ENCODE peak calls at places on chromosomes 2 and 18, in four cellular contexts. One of them, this sample, is unnamed.

GRCh38 chr2:232490221-232491138 is 2.8 kb upstream of the ECEL1 start:
- DNase-seq in K562: no peak
- DNase-seq in IMR-90: no peak
- DNase-seq in HepG2: no peak
- DNase-seq in this sample: no peak

GRCh38 chr2:222945887-222946286 is 85.1 kb downstream of the ACSL3 start:
- DNase-seq in IMR-90: no peak
- DNase-seq in K562: no peak
- DNase-seq in HepG2: no peak
- DNase-seq in this sample: no peak

GRCh38 chr2:197877038-197877437 is 72.6 kb downstream of the PLCL1 start:
- DNase-seq in HepG2: no peak
- DNase-seq in IMR-90: no peak
- DNase-seq in K562: no peak
- DNase-seq in this sample: no peak

GRCh38 chr2:64260093-64260808 is 116.0 kb upstream of the PELI1 start:
- DNase-seq in HepG2: no peak
- DNase-seq in IMR-90: no peak
- DNase-seq in K562: no peak
- DNase-seq in this sample: no peak

GRCh38 chr2:177568393-177568792 is 175.8 kb downstream of the AGPS start:
- DNase-seq in IMR-90: no peak
- DNase-seq in HepG2: no peak
- DNase-seq in K562: no peak
- DNase-seq in this sample: no peak

GRCh38 chr2:109419171-109419756 is 194.5 kb downstream of the SEPTIN10 start:
- DNase-seq in K562: no peak
- DNase-seq in HepG2: no peak
- DNase-seq in IMR-90: no peak
- DNase-seq in this sample: no peak

GRCh38 chr2:144208924-144209323 is 311.0 kb downstream of the ZEB2 start:
- DNase-seq in K562: no peak
- DNase-seq in IMR-90: no peak
- DNase-seq in HepG2: no peak
- DNase-seq in this sample: no peak

GRCh38 chr2:31475692-31476091 is 61.1 kb upstream of the XDH start:
- DNase-seq in K562: no peak
- DNase-seq in IMR-90: peak
- DNase-seq in HepG2: no peak
- DNase-seq in this sample: no peak

GRCh38 chr2:157868993-157869392 is 7.1 kb downstream of the ACVR1 start:
- DNase-seq in HepG2: no peak
- DNase-seq in K562: no peak
- DNase-seq in IMR-90: peak
- DNase-seq in this sample: no peak

GRCh38 chr2:208017721-208018120 is 7.6 kb downstream of the PLEKHM3 start:
- DNase-seq in K562: no peak
- DNase-seq in HepG2: no peak
- DNase-seq in IMR-90: no peak
- DNase-seq in this sample: no peak

GRCh38 chr2:190255668-190256067 is 64.0 kb downstream of the HIBCH start:
- DNase-seq in IMR-90: no peak
- DNase-seq in K562: no peak
- DNase-seq in HepG2: no peak
- DNase-seq in this sample: no peak

GRCh38 chr2:139201516-139201915 is 421.3 kb upstream of the NXPH2 start:
- DNase-seq in HepG2: no peak
- DNase-seq in IMR-90: no peak
- DNase-seq in K562: no peak
- DNase-seq in this sample: no peak

GRCh38 chr2:190359896-190360376 is 16.5 kb downstream of the INPP1 start:
- DNase-seq in IMR-90: peak
- DNase-seq in HepG2: peak
- DNase-seq in K562: no peak
- DNase-seq in this sample: no peak

GRCh38 chr2:197137234-197137633 is 173.3 kb downstream of the ANKRD44 start:
- DNase-seq in IMR-90: peak
- DNase-seq in HepG2: no peak
- DNase-seq in K562: no peak
- DNase-seq in this sample: no peak

GRCh38 chr2:196586511-196586991 is 53.0 kb upstream of the CCDC150 start:
- DNase-seq in K562: peak
- DNase-seq in HepG2: no peak
- DNase-seq in IMR-90: peak
- DNase-seq in this sample: peak

GRCh38 chr18:62044490-62045000 is 142.3 kb downstream of the PIGN start:
- DNase-seq in IMR-90: no peak
- DNase-seq in K562: no peak
- DNase-seq in HepG2: no peak
- DNase-seq in this sample: no peak

GRCh38 chr2:26915316-26915715 is 55.1 kb upstream of the MAPRE3 start:
- DNase-seq in IMR-90: no peak
- DNase-seq in K562: no peak
- DNase-seq in HepG2: no peak
- DNase-seq in this sample: no peak

GRCh38 chr18:22020127-22020866 is 149.1 kb upstream of the GATA6 start:
- DNase-seq in HepG2: peak
- DNase-seq in IMR-90: no peak
- DNase-seq in K562: no peak
- DNase-seq in this sample: no peak

GRCh38 chr18:55243852-55244251 is 284.6 kb upstream of the CCDC68 start:
- DNase-seq in IMR-90: peak
- DNase-seq in K562: no peak
- DNase-seq in HepG2: no peak
- DNase-seq in this sample: no peak

GRCh38 chr2:10800163-10800562 is 12.4 kb downstream of the PDIA6 start:
- DNase-seq in IMR-90: no peak
- DNase-seq in K562: no peak
- DNase-seq in HepG2: no peak
- DNase-seq in this sample: no peak

GRCh38 chr2:72992734-72993102 is 75.4 kb downstream of the EMX1 start:
- DNase-seq in HepG2: no peak
- DNase-seq in K562: no peak
- DNase-seq in IMR-90: no peak
- DNase-seq in this sample: no peak

GRCh38 chr2:65382776-65383357 is 49.5 kb downstream of the SPRED2 start:
- DNase-seq in IMR-90: peak
- DNase-seq in K562: peak
- DNase-seq in HepG2: peak
- DNase-seq in this sample: peak

GRCh38 chr2:240397542-240397916 is 37.9 kb upstream of the GPC1 start:
- DNase-seq in K562: no peak
- DNase-seq in HepG2: no peak
- DNase-seq in IMR-90: no peak
- DNase-seq in this sample: no peak

GRCh38 chr2:160241251-160242137 is 41.4 kb upstream of the ITGB6 start:
- DNase-seq in IMR-90: peak
- DNase-seq in HepG2: no peak
- DNase-seq in K562: no peak
- DNase-seq in this sample: peak

GRCh38 chr2:117835990-117836760 is 21.7 kb downstream of the DDX18 start:
- DNase-seq in K562: peak
- DNase-seq in HepG2: peak
- DNase-seq in IMR-90: peak
- DNase-seq in this sample: peak

GRCh38 chr18:76099931-76100457 is 395.0 kb downstream of the ZNF516 start:
- DNase-seq in K562: no peak
- DNase-seq in HepG2: no peak
- DNase-seq in IMR-90: no peak
- DNase-seq in this sample: no peak

GRCh38 chr2:189719531-189719930 is 43.1 kb downstream of the OSGEPL1 start:
- DNase-seq in K562: no peak
- DNase-seq in IMR-90: no peak
- DNase-seq in HepG2: no peak
- DNase-seq in this sample: no peak

GRCh38 chr2:191291471-191291870 is 46.3 kb downstream of the MYO1B start:
- DNase-seq in HepG2: no peak
- DNase-seq in IMR-90: no peak
- DNase-seq in K562: no peak
- DNase-seq in this sample: no peak

GRCh38 chr2:96773922-96774321 is 13.2 kb downstream of the CNNM4 start:
- DNase-seq in K562: no peak
- DNase-seq in IMR-90: no peak
- DNase-seq in HepG2: no peak
- DNase-seq in this sample: no peak

GRCh38 chr2:161130354-161130753 is 29.9 kb upstream of the TANK start:
- DNase-seq in HepG2: no peak
- DNase-seq in K562: no peak
- DNase-seq in IMR-90: no peak
- DNase-seq in this sample: no peak

GRCh38 chr2:112811841-112812306 is 24.7 kb downstream of the IL1B start:
- DNase-seq in HepG2: peak
- DNase-seq in K562: no peak
- DNase-seq in IMR-90: peak
- DNase-seq in this sample: no peak

GRCh38 chr2:181456660-181457120 is 496 bp upstream of the ITGA4 start:
- DNase-seq in K562: no peak
- DNase-seq in HepG2: no peak
- DNase-seq in IMR-90: peak
- DNase-seq in this sample: no peak
- TF ChIP-seq MAZ in K562: no peak
- TF ChIP-seq MAZ in HepG2: no peak
- TF ChIP-seq MAZ in IMR-90: no peak
- TF ChIP-seq MAZ in this sample: no peak

GRCh38 chr2:85393836-85394235 is 16.3 kb downstream of the CAPG start:
- DNase-seq in HepG2: no peak
- DNase-seq in K562: no peak
- DNase-seq in IMR-90: peak
- DNase-seq in this sample: no peak
- TF ChIP-seq MAZ in HepG2: no peak
- TF ChIP-seq MAZ in K562: no peak
- TF ChIP-seq MAZ in IMR-90: no peak
- TF ChIP-seq MAZ in this sample: no peak

DNA sequence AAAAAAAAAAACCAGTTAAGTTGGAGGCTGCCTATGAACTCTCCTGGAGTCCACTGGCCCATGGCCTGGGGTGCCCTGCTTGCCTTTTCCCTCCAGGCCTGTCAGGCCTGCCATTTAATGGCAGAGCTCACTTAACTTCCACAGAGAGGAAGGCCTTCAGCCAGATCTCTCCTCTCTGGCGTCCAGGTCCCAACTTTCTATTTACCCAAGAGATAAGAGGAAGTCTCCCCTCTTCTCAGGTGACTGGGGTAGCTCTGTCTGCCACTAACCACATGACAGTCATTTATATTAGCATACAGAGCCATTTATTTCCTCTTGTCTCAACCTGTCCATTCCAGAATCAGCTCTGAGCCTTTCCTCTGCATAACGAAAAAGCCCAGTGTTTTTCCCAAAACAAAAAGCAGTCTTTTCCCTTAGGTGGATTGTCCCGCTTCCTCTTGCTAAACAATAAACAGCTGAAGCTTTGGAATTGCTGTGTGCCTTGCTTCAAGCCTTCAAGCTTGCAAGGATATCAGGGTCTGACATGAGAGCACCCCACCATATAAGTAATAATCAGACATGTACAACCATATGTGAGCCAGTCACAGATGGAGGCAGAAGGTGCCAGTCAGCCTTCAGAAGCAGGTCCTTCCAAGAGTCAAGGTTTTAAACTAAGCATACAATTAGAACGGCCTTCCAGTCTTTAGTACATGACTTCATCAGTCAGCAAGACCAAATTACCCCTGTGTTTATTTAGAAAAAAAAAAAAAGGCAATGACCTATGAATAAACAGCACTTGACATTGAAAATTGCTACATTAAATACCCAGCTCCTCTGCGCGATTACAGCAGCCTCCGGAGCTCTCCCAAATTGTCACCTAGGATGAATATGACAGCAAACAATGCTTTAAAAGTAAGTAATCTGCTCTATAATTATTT is 71.3 kb upstream of the STPG4 start:
- DNase-seq in IMR-90: peak
- DNase-seq in K562: peak
- DNase-seq in HepG2: peak
- DNase-seq in this sample: no peak
- TF ChIP-seq MAZ in IMR-90: no peak
- TF ChIP-seq MAZ in K562: no peak
- TF ChIP-seq MAZ in HepG2: no peak
- TF ChIP-seq MAZ in this sample: no peak

GRCh38 chr2:155099784-155100183 is 401.3 kb downstream of the KCNJ3 start:
- DNase-seq in K562: no peak
- DNase-seq in IMR-90: no peak
- DNase-seq in HepG2: peak
- DNase-seq in this sample: peak
- TF ChIP-seq MAZ in K562: no peak
- TF ChIP-seq MAZ in IMR-90: no peak
- TF ChIP-seq MAZ in HepG2: no peak
- TF ChIP-seq MAZ in this sample: no peak

DNA sequence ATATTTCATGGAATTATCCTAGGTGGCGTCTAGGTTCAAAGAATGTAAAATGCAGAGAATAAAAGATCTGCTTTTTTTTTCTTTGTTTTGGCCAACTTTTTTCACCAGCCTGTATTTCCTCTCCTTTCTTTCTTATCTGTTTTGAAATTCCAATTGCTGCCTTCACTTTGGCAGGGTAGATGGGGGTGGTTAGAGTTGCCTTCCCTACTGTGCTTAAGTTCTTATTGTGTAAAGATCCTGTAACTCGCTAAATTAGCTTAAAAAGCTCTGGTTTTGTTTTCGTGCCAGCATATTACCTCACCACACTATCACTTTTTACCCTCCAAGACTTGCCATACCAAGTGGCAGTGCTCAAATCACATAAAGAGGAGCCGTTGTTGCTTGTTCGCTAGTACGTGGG is 921.6 kb downstream of the DPP10 start:
- DNase-seq in K562: no peak
- DNase-seq in HepG2: no peak
- DNase-seq in IMR-90: no peak
- DNase-seq in this sample: no peak
- TF ChIP-seq MAZ in K562: no peak
- TF ChIP-seq MAZ in HepG2: no peak
- TF ChIP-seq MAZ in IMR-90: no peak
- TF ChIP-seq MAZ in this sample: no peak

GRCh38 chr2:46683541-46683940 is 204.2 kb downstream of the TMEM247 start:
- DNase-seq in HepG2: no peak
- DNase-seq in IMR-90: no peak
- DNase-seq in K562: no peak
- DNase-seq in this sample: no peak
- TF ChIP-seq MAZ in HepG2: no peak
- TF ChIP-seq MAZ in IMR-90: no peak
- TF ChIP-seq MAZ in K562: no peak
- TF ChIP-seq MAZ in this sample: no peak

GRCh38 chr2:119366649-119367471 is at the start of the genes C2orf76 and DBI:
- DNase-seq in K562: peak
- DNase-seq in IMR-90: peak
- DNase-seq in HepG2: peak
- DNase-seq in this sample: peak
- TF ChIP-seq MAZ in K562: peak
- TF ChIP-seq MAZ in IMR-90: peak
- TF ChIP-seq MAZ in HepG2: peak
- TF ChIP-seq MAZ in this sample: peak

DNA sequence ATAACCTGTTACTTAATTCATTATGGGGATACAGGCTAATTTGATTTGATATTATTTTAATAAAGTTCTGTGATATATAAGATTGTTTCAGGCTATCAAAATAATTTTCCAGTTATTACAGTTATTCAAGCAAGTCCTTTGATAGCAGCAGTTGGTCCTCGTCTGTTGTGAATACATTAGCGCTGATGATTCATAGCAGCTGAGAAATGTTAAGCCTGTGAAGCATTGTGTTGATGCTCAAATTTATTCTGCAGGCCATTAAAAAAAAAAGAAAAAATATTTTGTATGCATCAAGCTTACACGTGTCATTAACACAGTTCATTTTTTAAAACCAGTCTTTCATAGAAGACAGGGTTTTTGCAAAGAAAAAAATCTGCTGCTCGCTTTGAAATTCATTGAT is 482.6 kb downstream of the BCL11A start:
- DNase-seq in IMR-90: no peak
- DNase-seq in K562: no peak
- DNase-seq in HepG2: no peak
- DNase-seq in this sample: no peak
- TF ChIP-seq MAZ in IMR-90: no peak
- TF ChIP-seq MAZ in K562: no peak
- TF ChIP-seq MAZ in HepG2: no peak
- TF ChIP-seq MAZ in this sample: no peak

This sample was measured in A549.